ENCODE peak calls at places on chromosomes 5 and 9, in seven cellular contexts. C, J, I, X, T, E and N are unnamed samples.

GRCh38 chr5:146399446-146399845 is 47.7 kb upstream of the TCERG1 start:
- DNase-seq in C (no peak), J (no peak), I (no peak), X (no peak), T (no peak), E (no peak), N (no peak)

GRCh38 chr5:133247881-133248642 is 196.2 kb downstream of the HSPA4 start:
- DNase-seq in C (peak; percentile 32), J (no peak), I (no peak), X (peak; percentile 82), T (peak; percentile 56), E (peak; percentile 68), N (peak; percentile 38)

GRCh38 chr9:99127372-99128132 is 22.6 kb downstream of the TGFBR1 start:
- DNase-seq in C (no peak), J (no peak), I (no peak), X (no peak), T (no peak), E (no peak), N (peak; percentile 84)

GRCh38 chr5:132064738-132065331 is 4.4 kb downstream of the IL3 start:
- DNase-seq in C (peak; percentile 81), J (peak; percentile 75), I (peak; percentile 80), X (no peak), T (peak; percentile 82), E (peak; percentile 86), N (peak; percentile 72)

GRCh38 chr5:145975361-145976066 is 39.1 kb downstream of the SH3RF2 start:
- DNase-seq in C (peak; percentile 55), J (no peak), I (no peak), X (peak; percentile 43), T (no peak), E (peak; percentile 69), N (peak; percentile 32)

GRCh38 chr5:173310861-173311515 is 17.2 kb downstream of the STC2 start:
- DNase-seq in C (no peak), J (no peak), I (peak; percentile 59), X (no peak), T (no peak), E (no peak), N (peak; percentile 63)

GRCh38 chr5:126720369-126720768 is 56.6 kb upstream of the LMNB1 start:
- DNase-seq in C (no peak), J (no peak), I (no peak), X (no peak), T (no peak), E (no peak), N (no peak)

GRCh38 chr5:6473284-6473683 is 24.6 kb downstream of the UBE2QL1 start:
- DNase-seq in C (no peak), J (no peak), I (no peak), X (no peak), T (no peak), E (no peak), N (no peak)

GRCh38 chr5:126449751-126450271 is 26.6 kb downstream of the GRAMD2B start:
- DNase-seq in C (no peak), J (no peak), I (no peak), X (no peak), T (no peak), E (no peak), N (peak; percentile 88)

GRCh38 chr9:135914921-135915320 is 7.6 kb upstream of the CAMSAP1 start:
- DNase-seq in C (no peak), J (no peak), I (peak; percentile 26), X (no peak), T (no peak), E (no peak), N (peak; percentile 14)

GRCh38 chr9:92850898-92851297 is 26.9 kb downstream of the ZNF484 start:
- DNase-seq in C (no peak), J (no peak), I (no peak), X (no peak), T (no peak), E (no peak), N (no peak)

GRCh38 chr9:92846662-92847145 is 31.1 kb downstream of the ZNF484 start:
- DNase-seq in C (no peak), J (no peak), I (no peak), X (no peak), T (no peak), E (no peak), N (peak; percentile 1)
- H3K9me3 ChIP-seq in C (peaks cover 8% of the 10 kb centered on the region), J (peaks cover 61% of the 10 kb centered on the region), I (peaks cover 37% of the 10 kb centered on the region), X (peaks cover 7% of the 10 kb centered on the region), T (peaks cover 67% of the 10 kb centered on the region), E (no peaks in the 10 kb centered on the region), N (peaks cover 20% of the 10 kb centered on the region)

DNA sequence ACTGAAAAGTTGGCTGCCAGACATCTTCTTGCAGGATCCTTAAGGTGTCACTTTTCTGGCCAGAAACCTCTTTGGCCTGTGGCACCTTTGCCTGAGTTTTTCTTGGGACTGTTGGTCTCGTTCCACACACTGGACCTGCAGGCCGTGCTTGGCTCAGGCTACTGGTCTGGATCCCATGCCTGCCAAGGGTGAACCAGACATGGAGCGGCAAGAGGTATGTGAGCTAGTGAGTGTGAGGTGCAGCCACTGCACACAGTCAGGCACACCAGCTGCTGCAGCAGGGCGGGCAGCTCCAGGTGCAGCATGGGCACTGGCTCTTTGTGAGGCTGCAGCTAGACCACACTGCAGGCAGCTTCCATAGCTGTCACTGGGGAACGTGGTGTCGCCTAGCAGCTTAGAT is 47.9 kb downstream of the NDUFAF2 start:
- DNase-seq in C (no peak), J (no peak), I (no peak), X (no peak), T (no peak), E (no peak), N (no peak)
- H3K9me3 ChIP-seq in C (no peaks in the 10 kb centered on the region), J (peaks cover 3% of the 10 kb centered on the region), I (peaks cover 5% of the 10 kb centered on the region), X (no peaks in the 10 kb centered on the region), T (peaks cover 18% of the 10 kb centered on the region), E (no peaks in the 10 kb centered on the region), N (no peaks in the 10 kb centered on the region)

GRCh38 chr5:40284863-40285262 is 394.9 kb upstream of the PTGER4 start:
- DNase-seq in C (no peak), J (no peak), I (no peak), X (no peak), T (no peak), E (no peak), N (no peak)
- H3K9me3 ChIP-seq in C (no peaks in the 10 kb centered on the region), J (no peaks in the 10 kb centered on the region), I (no peaks in the 10 kb centered on the region), X (no peaks in the 10 kb centered on the region), T (no peaks in the 10 kb centered on the region), E (no peaks in the 10 kb centered on the region), N (no peaks in the 10 kb centered on the region)

GRCh38 chr9:138118601-138119071 is 241.1 kb downstream of the CACNA1B start:
- DNase-seq in C (peak; percentile 14), J (peak; percentile 43), I (peak; percentile 43), X (no peak), T (no peak), E (no peak), N (no peak)

GRCh38 chr9:138120511-138121437 is 243.2 kb downstream of the CACNA1B start:
- DNase-seq in C (no peak), J (peak; percentile 23), I (no peak), X (no peak), T (no peak), E (no peak), N (no peak)

GRCh38 chr9:138121438-138122050 is 244.0 kb downstream of the CACNA1B start:
- DNase-seq in C (no peak), J (peak; percentile 15), I (no peak), X (no peak), T (no peak), E (no peak), N (no peak)

GRCh38 chr9:138119202-138120027 is 241.8 kb downstream of the CACNA1B start:
- DNase-seq in C (no peak), J (peak; percentile 33), I (no peak), X (no peak), T (no peak), E (no peak), N (no peak)

GRCh38 chr9:138120072-138120471 is 242.5 kb downstream of the CACNA1B start:
- DNase-seq in C (no peak), J (peak; percentile 39), I (no peak), X (no peak), T (no peak), E (no peak), N (no peak)
- H3K9me3 ChIP-seq in C (no peaks in the 10 kb centered on the region), J (no peaks in the 10 kb centered on the region), I (no peaks in the 10 kb centered on the region), X (no peaks in the 10 kb centered on the region), T (peaks cover 15% of the 10 kb centered on the region), E (peaks cover 7% of the 10 kb centered on the region), N (no peaks in the 10 kb centered on the region)

GRCh38 chr9:94277885-94278536 is 18.9 kb downstream of the ZNF169 start:
- DNase-seq in C (peak; percentile 70), J (no peak), I (no peak), X (no peak), T (no peak), E (no peak), N (no peak)
- H3K9me3 ChIP-seq in C (no peaks in the 10 kb centered on the region), J (peaks cover 7% of the 10 kb centered on the region), I (no peaks in the 10 kb centered on the region), X (no peaks in the 10 kb centered on the region), T (peaks cover 29% of the 10 kb centered on the region), E (no peaks in the 10 kb centered on the region), N (no peaks in the 10 kb centered on the region)

GRCh38 chr9:11713077-11713476 is 980.1 kb upstream of the TYRP1 start:
- DNase-seq in C (no peak), J (no peak), I (no peak), X (no peak), T (no peak), E (no peak), N (no peak)
- H3K9me3 ChIP-seq in C (no peaks in the 10 kb centered on the region), J (no peaks in the 10 kb centered on the region), I (peaks cover 3% of the 10 kb centered on the region), X (no peaks in the 10 kb centered on the region), T (no peaks in the 10 kb centered on the region), E (no peaks in the 10 kb centered on the region), N (no peaks in the 10 kb centered on the region)

GRCh38 chr5:141258464-141258863 is 13.3 kb downstream of the PCDHB15 start:
- DNase-seq in C (no peak), J (no peak), I (no peak), X (no peak), T (no peak), E (no peak), N (no peak)
- H3K9me3 ChIP-seq in C (peaks cover 38% of the 10 kb centered on the region), J (peaks cover 94% of the 10 kb centered on the region), I (peaks cover 89% of the 10 kb centered on the region), X (peaks cover 36% of the 10 kb centered on the region), T (peaks cover 96% of the 10 kb centered on the region), E (peaks cover 14% of the 10 kb centered on the region), N (peaks cover 26% of the 10 kb centered on the region)

DNA sequence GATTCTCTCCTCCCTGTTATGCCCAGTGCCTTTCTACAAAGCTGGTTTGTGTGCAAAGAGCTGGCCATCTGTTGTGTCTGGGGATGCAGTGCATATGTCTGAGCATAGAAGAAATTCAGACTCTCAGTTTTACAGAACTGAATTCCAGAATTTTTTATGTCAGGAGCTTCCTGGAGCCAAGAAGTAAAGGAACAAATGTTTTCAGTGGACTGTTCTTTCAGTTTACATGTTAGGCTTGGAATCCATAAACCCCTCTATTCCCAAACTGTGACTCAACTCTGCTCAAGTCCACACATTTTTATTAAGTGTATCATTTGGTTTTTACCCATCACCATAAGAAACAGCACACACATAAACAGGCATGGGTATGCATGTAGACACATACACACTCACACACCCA is 366.0 kb downstream of the BRINP1 start:
- DNase-seq in C (no peak), J (no peak), I (no peak), X (no peak), T (no peak), E (no peak), N (peak; percentile 82)
- H3K9me3 ChIP-seq in C (no peaks in the 10 kb centered on the region), J (no peaks in the 10 kb centered on the region), I (no peaks in the 10 kb centered on the region), X (no peaks in the 10 kb centered on the region), T (no peaks in the 10 kb centered on the region), E (peaks cover 2% of the 10 kb centered on the region), N (no peaks in the 10 kb centered on the region)